ENCODE peak calls at places on chromosomes 5 and 9, in five cellular contexts. T is nucleus accumbens, K is lung, E is DND-41, H is SK-N-DZ. O is an unnamed sample.

GRCh38 chr9:29332789-29333188 is 1759.5 kb upstream of the C9orf72 start:
- DNase-seq in E (no peak), T (no peak), H (no peak), K (no peak), O (peak)

GRCh38 chr9:110161940-110162339 is 46.0 kb downstream of the C9orf152 start:
- DNase-seq in H (no peak), E (peak), K (no peak), T (no peak), O (no peak)

GRCh38 chr5:63401434-63402046 is 560.7 kb downstream of the HTR1A start:
- DNase-seq in H (peak), E (peak), T (no peak), K (peak), O (peak)

GRCh38 chr5:14816999-14817761 is 54.4 kb downstream of the ANKH start:
- DNase-seq in T (no peak), K (no peak), H (no peak), E (no peak), O (peak)

GRCh38 chr5:74519161-74519571 is 121.4 kb downstream of the ENC1 start:
- DNase-seq in K (no peak), H (no peak), E (no peak), T (no peak), O (no peak)

GRCh38 chr5:131466171-131466766 is 168.8 kb downstream of the RAPGEF6 start:
- DNase-seq in E (no peak), K (no peak), H (no peak), T (no peak), O (peak)

GRCh38 chr5:135239461-135240282 is 159.4 kb downstream of the MACROH2A1 start:
- DNase-seq in K (no peak), H (peak), E (no peak), T (no peak), O (peak)

GRCh38 chr5:132411382-132411925 is 41.9 kb downstream of the SLC22A5 start:
- DNase-seq in H (no peak), K (no peak), T (no peak), E (peak), O (no peak)

GRCh38 chr5:68217476-68217984 is 2.0 kb downstream of the PIK3R1 start:
- DNase-seq in K (no peak), E (no peak), H (no peak), T (no peak), O (peak)

GRCh38 chr5:78779771-78780616 is 131.4 kb upstream of the LHFPL2 start:
- DNase-seq in H (peak), K (peak), E (no peak), T (no peak), O (peak)

GRCh38 chr9:6758418-6759113 is 793 bp downstream of the KDM4C start:
- DNase-seq in H (peak), T (peak), E (peak), K (peak), O (no peak)

GRCh38 chr9:81604306-81605153 is 84.8 kb downstream of the TLE1 start:
- DNase-seq in E (no peak), H (no peak), K (no peak), T (no peak), O (peak)

GRCh38 chr9:93955356-93956182 is 414 bp upstream of the BARX1 start:
- DNase-seq in E (no peak), H (no peak), K (no peak), T (no peak), O (no peak)

GRCh38 chr5:167849874-167850273 is 441.6 kb upstream of the WWC1 start:
- DNase-seq in T (no peak), K (no peak), H (no peak), E (no peak), O (no peak)

GRCh38 chr5:138336952-138337684 is 948 bp upstream of the FAM53C start:
- DNase-seq in E (no peak), K (peak), T (no peak), H (no peak), O (no peak)

GRCh38 chr5:152367554-152367953 is 37.5 kb downstream of the NMUR2 start:
- DNase-seq in K (no peak), E (no peak), H (no peak), T (no peak), O (no peak)

GRCh38 chr5:171874210-171874609 is 88.6 kb downstream of the SMIM23 start:
- DNase-seq in K (no peak), H (no peak), E (no peak), T (no peak), O (no peak)

GRCh38 chr5:55865831-55866230 is 14.7 kb downstream of the IL31RA start:
- DNase-seq in T (no peak), H (no peak), K (no peak), E (no peak), O (peak)

GRCh38 chr5:75395277-75395676 is 58.3 kb downstream of the HMGCR start:
- DNase-seq in K (no peak), H (no peak), T (no peak), E (no peak), O (no peak)

GRCh38 chr5:16043349-16043748 is 136.2 kb downstream of the MARCHF11 start:
- DNase-seq in T (no peak), H (peak), K (no peak), E (no peak), O (no peak)

GRCh38 chr5:10227396-10227795 is 22.3 kb downstream of the ATPSCKMT start:
- DNase-seq in T (no peak), H (no peak), K (no peak), E (no peak), O (peak)

GRCh38 chr5:105924366-105924765 is 1746.4 kb downstream of the EFNA5 start:
- DNase-seq in K (no peak), T (no peak), E (no peak), H (no peak), O (peak)

O was measured in astrocyte.